ENCODE peak calls at places on chromosome 3, in seven cellular contexts. One of them, this sample, is unnamed.

GRCh38 chr3:38597502-38598060 is 51.9 kb downstream of the SCN5A start:
- DNase-seq in PC-9: no peak
- DNase-seq in cardiac muscle cell: no peak
- DNase-seq in endothelial cell of umbilical vein: no peak
- DNase-seq in heart right ventricle: no peak
- DNase-seq in colonic mucosa: no peak
- DNase-seq in tibial artery: no peak
- DNase-seq in this sample: peak; percentile 18

GRCh38 chr3:42975955-42976354 is 3.2 kb upstream of the GASK1A start:
- DNase-seq in PC-9: no peak
- DNase-seq in cardiac muscle cell: no peak
- DNase-seq in endothelial cell of umbilical vein: no peak
- DNase-seq in heart right ventricle: no peak
- DNase-seq in colonic mucosa: no peak
- DNase-seq in tibial artery: no peak
- DNase-seq in this sample: no peak

GRCh38 chr3:160921020-160921635 is 165.1 kb downstream of the PPM1L start:
- DNase-seq in PC-9: peak; percentile 28
- DNase-seq in cardiac muscle cell: peak; percentile 64
- DNase-seq in endothelial cell of umbilical vein: peak; percentile 55
- DNase-seq in heart right ventricle: no peak
- DNase-seq in colonic mucosa: no peak
- DNase-seq in tibial artery: no peak
- DNase-seq in this sample: no peak

GRCh38 chr3:13073976-13074375 is 747 bp upstream of the IQSEC1 start:
- DNase-seq in PC-9: no peak
- DNase-seq in cardiac muscle cell: peak; percentile 19
- DNase-seq in endothelial cell of umbilical vein: no peak
- DNase-seq in heart right ventricle: no peak
- DNase-seq in colonic mucosa: no peak
- DNase-seq in tibial artery: no peak
- DNase-seq in this sample: no peak

GRCh38 chr3:69787436-69788168 is 48.3 kb downstream of the MITF start:
- DNase-seq in PC-9: no peak
- DNase-seq in cardiac muscle cell: peak; percentile 79
- DNase-seq in endothelial cell of umbilical vein: peak; percentile 75
- DNase-seq in heart right ventricle: no peak
- DNase-seq in colonic mucosa: no peak
- DNase-seq in tibial artery: no peak
- DNase-seq in this sample: no peak

GRCh38 chr3:52537726-52538421 is 1.5 kb downstream of the UQCC5 start:
- DNase-seq in PC-9: no peak
- DNase-seq in cardiac muscle cell: no peak
- DNase-seq in endothelial cell of umbilical vein: no peak
- DNase-seq in heart right ventricle: no peak
- DNase-seq in colonic mucosa: peak; percentile 18
- DNase-seq in tibial artery: no peak
- DNase-seq in this sample: no peak

GRCh38 chr3:45795509-45795881 is 841 bp downstream of the SLC6A20 start:
- DNase-seq in PC-9: no peak
- DNase-seq in cardiac muscle cell: peak; percentile 18
- DNase-seq in endothelial cell of umbilical vein: peak; percentile 12
- DNase-seq in heart right ventricle: no peak
- DNase-seq in colonic mucosa: no peak
- DNase-seq in tibial artery: no peak
- DNase-seq in this sample: no peak

GRCh38 chr3:195248281-195248680 is 22.7 kb downstream of the XXYLT1 start:
- DNase-seq in PC-9: no peak
- DNase-seq in cardiac muscle cell: no peak
- DNase-seq in endothelial cell of umbilical vein: no peak
- DNase-seq in heart right ventricle: no peak
- DNase-seq in colonic mucosa: no peak
- DNase-seq in tibial artery: no peak
- DNase-seq in this sample: no peak

GRCh38 chr3:179716811-179717210 is 64.0 kb downstream of the USP13 start:
- DNase-seq in PC-9: no peak
- DNase-seq in cardiac muscle cell: peak; percentile 68
- DNase-seq in endothelial cell of umbilical vein: no peak
- DNase-seq in heart right ventricle: no peak
- DNase-seq in colonic mucosa: no peak
- DNase-seq in tibial artery: no peak
- DNase-seq in this sample: no peak

GRCh38 chr3:138338244-138338643 is 8.6 kb upstream of the NME9 start:
- DNase-seq in PC-9: no peak
- DNase-seq in cardiac muscle cell: no peak
- DNase-seq in endothelial cell of umbilical vein: no peak
- DNase-seq in heart right ventricle: no peak
- DNase-seq in colonic mucosa: no peak
- DNase-seq in tibial artery: no peak
- DNase-seq in this sample: no peak

GRCh38 chr3:190566043-190566933 is 52.4 kb downstream of the IL1RAP start:
- DNase-seq in PC-9: peak; percentile 94
- DNase-seq in cardiac muscle cell: peak; percentile 100
- DNase-seq in endothelial cell of umbilical vein: peak; percentile 99
- DNase-seq in heart right ventricle: peak; percentile 57
- DNase-seq in colonic mucosa: peak; percentile 28
- DNase-seq in tibial artery: peak; percentile 88
- DNase-seq in this sample: peak; percentile 92

GRCh38 chr3:114447545-114447944 is 153.7 kb downstream of the TIGIT start:
- DNase-seq in PC-9: no peak
- DNase-seq in cardiac muscle cell: no peak
- DNase-seq in endothelial cell of umbilical vein: no peak
- DNase-seq in heart right ventricle: no peak
- DNase-seq in colonic mucosa: no peak
- DNase-seq in tibial artery: no peak
- DNase-seq in this sample: no peak

GRCh38 chr3:156516284-156516683 is 38.6 kb downstream of the SSR3 start:
- DNase-seq in PC-9: no peak
- DNase-seq in cardiac muscle cell: no peak
- DNase-seq in endothelial cell of umbilical vein: no peak
- DNase-seq in heart right ventricle: peak; percentile 23
- DNase-seq in colonic mucosa: no peak
- DNase-seq in tibial artery: peak; percentile 60
- DNase-seq in this sample: no peak

GRCh38 chr3:194076486-194076885 is 59.5 kb upstream of the HES1 start:
- DNase-seq in PC-9: no peak
- DNase-seq in cardiac muscle cell: no peak
- DNase-seq in endothelial cell of umbilical vein: no peak
- DNase-seq in heart right ventricle: no peak
- DNase-seq in colonic mucosa: no peak
- DNase-seq in tibial artery: no peak
- DNase-seq in this sample: no peak

GRCh38 chr3:122890077-122890484 is 95.2 kb downstream of the SLC49A4 start:
- DNase-seq in PC-9: peak; percentile 66
- DNase-seq in cardiac muscle cell: peak; percentile 91
- DNase-seq in endothelial cell of umbilical vein: peak; percentile 25
- DNase-seq in heart right ventricle: peak; percentile 43
- DNase-seq in colonic mucosa: no peak
- DNase-seq in tibial artery: peak; percentile 61
- DNase-seq in this sample: no peak

GRCh38 chr3:193563999-193564398 is 9.3 kb upstream of the ATP13A4 start:
- DNase-seq in PC-9: no peak
- DNase-seq in cardiac muscle cell: peak; percentile 2
- DNase-seq in endothelial cell of umbilical vein: no peak
- DNase-seq in heart right ventricle: no peak
- DNase-seq in colonic mucosa: peak; percentile 65
- DNase-seq in tibial artery: no peak
- DNase-seq in this sample: peak; percentile 49

GRCh38 chr3:139324456-139324855 is 19.4 kb upstream of the MRPS22 start:
- DNase-seq in PC-9: no peak
- DNase-seq in cardiac muscle cell: no peak
- DNase-seq in endothelial cell of umbilical vein: no peak
- DNase-seq in heart right ventricle: no peak
- DNase-seq in colonic mucosa: no peak
- DNase-seq in tibial artery: no peak
- DNase-seq in this sample: no peak

GRCh38 chr3:151538706-151539403 is 78.0 kb upstream of the IGSF10 start:
- DNase-seq in PC-9: no peak
- DNase-seq in cardiac muscle cell: peak; percentile 29
- DNase-seq in endothelial cell of umbilical vein: no peak
- DNase-seq in heart right ventricle: no peak
- DNase-seq in colonic mucosa: no peak
- DNase-seq in tibial artery: peak; percentile 75
- DNase-seq in this sample: peak; percentile 50

GRCh38 chr3:47874913-47875312 is 72.0 kb downstream of the DHX30 start:
- DNase-seq in PC-9: no peak
- DNase-seq in cardiac muscle cell: no peak
- DNase-seq in endothelial cell of umbilical vein: no peak
- DNase-seq in heart right ventricle: no peak
- DNase-seq in colonic mucosa: no peak
- DNase-seq in tibial artery: no peak
- DNase-seq in this sample: no peak
- H3K4me3 ChIP-seq in PC-9: no peak overlapping the region
- H3K4me3 ChIP-seq in cardiac muscle cell: no peak overlapping the region
- H3K4me3 ChIP-seq in endothelial cell of umbilical vein: no peak overlapping the region
- H3K4me3 ChIP-seq in heart right ventricle: no peak overlapping the region
- H3K4me3 ChIP-seq in colonic mucosa: no peak overlapping the region
- H3K4me3 ChIP-seq in tibial artery: no peak overlapping the region
- H3K4me3 ChIP-seq in this sample: no peak overlapping the region

DNA sequence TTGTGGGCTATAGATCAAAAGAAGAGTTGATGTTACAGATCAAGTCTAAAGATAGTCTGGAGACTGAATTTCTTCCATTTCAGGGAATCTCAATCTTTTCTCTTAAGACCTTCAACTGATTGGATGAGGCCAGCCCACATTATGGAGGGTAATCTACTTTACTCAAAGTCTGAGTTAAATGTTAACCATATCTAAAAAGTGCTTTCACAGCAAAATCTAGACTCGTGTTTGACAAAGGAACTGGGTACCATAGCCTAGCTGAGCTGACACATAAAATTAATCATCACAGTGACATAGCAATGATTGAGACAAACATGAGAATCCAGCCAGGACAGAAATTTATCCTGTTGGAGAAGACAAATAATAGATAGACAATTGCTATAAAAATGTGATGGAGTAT is 407.9 kb upstream of the GRM7 start:
- DNase-seq in PC-9: no peak
- DNase-seq in cardiac muscle cell: no peak
- DNase-seq in endothelial cell of umbilical vein: no peak
- DNase-seq in heart right ventricle: no peak
- DNase-seq in colonic mucosa: no peak
- DNase-seq in tibial artery: no peak
- DNase-seq in this sample: no peak
- H3K9me3 ChIP-seq in PC-9: no peaks in the 10 kb centered on the region
- H3K9me3 ChIP-seq in cardiac muscle cell: no peaks in the 10 kb centered on the region
- H3K9me3 ChIP-seq in endothelial cell of umbilical vein: no peaks in the 10 kb centered on the region
- H3K9me3 ChIP-seq in heart right ventricle: no peaks in the 10 kb centered on the region
- H3K9me3 ChIP-seq in colonic mucosa: no peaks in the 10 kb centered on the region
- H3K9me3 ChIP-seq in tibial artery: no peaks in the 10 kb centered on the region
- H3K9me3 ChIP-seq in this sample: no peaks in the 10 kb centered on the region

GRCh38 chr3:66432767-66433521 is 67.9 kb downstream of the LRIG1 start:
- DNase-seq in PC-9: no peak
- DNase-seq in cardiac muscle cell: no peak
- DNase-seq in endothelial cell of umbilical vein: no peak
- DNase-seq in heart right ventricle: no peak
- DNase-seq in colonic mucosa: no peak
- DNase-seq in tibial artery: no peak
- DNase-seq in this sample: no peak
- H3K4me3 ChIP-seq in PC-9: no peak overlapping the region
- H3K4me3 ChIP-seq in cardiac muscle cell: no peak overlapping the region
- H3K4me3 ChIP-seq in endothelial cell of umbilical vein: no peak overlapping the region
- H3K4me3 ChIP-seq in heart right ventricle: no peak overlapping the region
- H3K4me3 ChIP-seq in colonic mucosa: no peak overlapping the region
- H3K4me3 ChIP-seq in tibial artery: no peak overlapping the region
- H3K4me3 ChIP-seq in this sample: no peak overlapping the region

DNA sequence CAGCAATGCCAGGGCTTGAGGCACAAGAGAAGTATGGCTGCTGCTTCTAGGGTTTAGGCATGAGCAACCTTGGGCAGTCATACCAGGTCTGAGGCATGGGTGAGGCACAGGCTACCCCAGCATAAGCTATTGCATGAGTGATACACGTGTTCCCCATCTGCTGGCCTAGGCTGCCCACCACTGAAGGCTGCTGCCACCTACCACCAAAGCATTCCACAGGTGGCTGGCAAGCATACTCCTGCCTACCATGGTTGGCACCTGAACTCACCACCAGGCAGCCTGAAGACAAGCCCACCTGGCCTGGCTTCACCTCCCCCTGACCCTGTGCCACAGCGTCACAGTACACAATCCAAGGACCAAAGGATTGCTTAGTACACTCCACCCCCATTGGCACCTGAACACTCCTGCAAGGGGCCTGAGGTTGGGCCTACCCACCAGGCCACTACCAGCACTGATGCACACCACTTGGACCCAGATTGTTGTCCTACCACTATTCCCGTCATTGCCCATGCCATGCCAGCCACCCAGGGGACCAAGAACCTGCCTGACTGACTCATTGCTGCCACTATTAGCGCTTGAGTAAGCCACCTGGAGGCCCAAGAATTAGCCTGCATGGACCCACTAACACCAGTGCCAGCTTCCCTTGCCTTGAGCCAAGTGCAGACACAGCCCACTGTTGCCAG is 115.7 kb downstream of the STT3B start:
- DNase-seq in PC-9: no peak
- DNase-seq in cardiac muscle cell: no peak
- DNase-seq in endothelial cell of umbilical vein: no peak
- DNase-seq in heart right ventricle: no peak
- DNase-seq in colonic mucosa: no peak
- DNase-seq in tibial artery: no peak
- DNase-seq in this sample: no peak
- H3K9me3 ChIP-seq in PC-9: peaks cover 23% of the 10 kb centered on the region
- H3K9me3 ChIP-seq in cardiac muscle cell: no peaks in the 10 kb centered on the region
- H3K9me3 ChIP-seq in endothelial cell of umbilical vein: no peaks in the 10 kb centered on the region
- H3K9me3 ChIP-seq in heart right ventricle: no peaks in the 10 kb centered on the region
- H3K9me3 ChIP-seq in colonic mucosa: no peaks in the 10 kb centered on the region
- H3K9me3 ChIP-seq in tibial artery: no peaks in the 10 kb centered on the region
- H3K9me3 ChIP-seq in this sample: peaks cover 44% of the 10 kb centered on the region

GRCh38 chr3:9994086-9994844 is 7.6 kb upstream of the EMC3 start:
- DNase-seq in PC-9: no peak
- DNase-seq in cardiac muscle cell: peak; percentile 87
- DNase-seq in endothelial cell of umbilical vein: no peak
- DNase-seq in heart right ventricle: no peak
- DNase-seq in colonic mucosa: no peak
- DNase-seq in tibial artery: no peak
- DNase-seq in this sample: no peak
- H3K4me3 ChIP-seq in PC-9: no peak overlapping the region
- H3K4me3 ChIP-seq in cardiac muscle cell: no peak overlapping the region
- H3K4me3 ChIP-seq in endothelial cell of umbilical vein: no peak overlapping the region
- H3K4me3 ChIP-seq in heart right ventricle: no peak overlapping the region
- H3K4me3 ChIP-seq in colonic mucosa: no peak overlapping the region
- H3K4me3 ChIP-seq in tibial artery: no peak overlapping the region
- H3K4me3 ChIP-seq in this sample: no peak overlapping the region

GRCh38 chr3:17590465-17590864 is 152.0 kb downstream of the TBC1D5 start:
- DNase-seq in PC-9: no peak
- DNase-seq in cardiac muscle cell: no peak
- DNase-seq in endothelial cell of umbilical vein: no peak
- DNase-seq in heart right ventricle: no peak
- DNase-seq in colonic mucosa: no peak
- DNase-seq in tibial artery: no peak
- DNase-seq in this sample: no peak
- H3K9me3 ChIP-seq in PC-9: peaks cover 4% of the 10 kb centered on the region
- H3K9me3 ChIP-seq in cardiac muscle cell: no peaks in the 10 kb centered on the region
- H3K9me3 ChIP-seq in endothelial cell of umbilical vein: no peaks in the 10 kb centered on the region
- H3K9me3 ChIP-seq in heart right ventricle: peaks cover 4% of the 10 kb centered on the region
- H3K9me3 ChIP-seq in colonic mucosa: peaks cover 6% of the 10 kb centered on the region
- H3K9me3 ChIP-seq in tibial artery: no peaks in the 10 kb centered on the region
- H3K9me3 ChIP-seq in this sample: peaks cover 18% of the 10 kb centered on the region